ENCODE peak calls at places on chromosome 16, in ten cellular contexts. A is mucosa of descending colon, G is hepatic stellate cell, Y is fibroblast of the conjunctiva, R is COR-L47, X is HEK293T, C is cortex of kidney, I is RKO, Z is AG09319, K is heart right ventricle. T is an unnamed sample.

GRCh38 chr16:23952128-23953041 is 116.6 kb downstream of the PRKCB start:
- DNase-seq in A (no peak), G (no peak), Y (no peak), R (no peak), X (no peak), C (no peak), I (no peak), Z (no peak), K (no peak), T (peak; percentile 18)

GRCh38 chr16:31109622-31110021 is 1.4 kb downstream of the BCKDK start:
- DNase-seq in A (no peak), G (no peak), Y (no peak), R (no peak), X (no peak), C (no peak), I (no peak), Z (no peak), K (no peak), T (no peak)

GRCh38 chr16:74563828-74564263 is 43.1 kb downstream of the GLG1 start:
- DNase-seq in A (no peak), G (peak; percentile 10), Y (no peak), R (no peak), X (no peak), C (no peak), I (peak; percentile 23), Z (no peak), K (no peak), T (no peak)

GRCh38 chr16:88533381-88533831 is 36.8 kb upstream of the ZC3H18 start:
- DNase-seq in A (peak; percentile 56), G (no peak), Y (no peak), R (no peak), X (no peak), C (no peak), I (no peak), Z (no peak), K (no peak), T (no peak)

GRCh38 chr16:85182774-85183173 is 70.5 kb upstream of the CIBAR2 start:
- DNase-seq in A (no peak), G (no peak), Y (no peak), R (no peak), X (no peak), C (no peak), I (no peak), Z (no peak), K (no peak), T (no peak)

GRCh38 chr16:3074860-3075545 is 9.6 kb downstream of the IL32 start:
- DNase-seq in A (peak; percentile 56), G (no peak), Y (no peak), R (no peak), X (no peak), C (no peak), I (no peak), Z (no peak), K (no peak), T (no peak)

GRCh38 chr16:65318590-65319267 is 196.9 kb upstream of the CDH11 start:
- DNase-seq in A (no peak), G (no peak), Y (no peak), R (no peak), X (no peak), C (no peak), I (no peak), Z (no peak), K (no peak), T (no peak)

GRCh38 chr16:2147981-2148671 is at the start of gene RAB26:
- DNase-seq in A (peak; percentile 93), G (peak; percentile 58), Y (no peak), R (peak; percentile 93), X (peak; percentile 47), C (no peak), I (peak; percentile 58), Z (no peak), K (peak; percentile 84), T (peak; percentile 83)

GRCh38 chr16:73054732-73055481 is 7.0 kb upstream of the ZFHX3 start:
- DNase-seq in A (no peak), G (no peak), Y (no peak), R (no peak), X (no peak), C (no peak), I (no peak), Z (no peak), K (no peak), T (no peak)

T was measured in ACHN.